ENCODE peak calls at places on chromosomes 7 and 10, in five cellular contexts. M is endothelial cell of umbilical vein, R is psoas muscle, I is mesendoderm, O is left ventricle myocardium inferior. X is an unnamed sample. For H3K4me1 and H3K36me3, the result is how much of the 10 kb centered on the place peaks cover.

GRCh38 chr7:70405241-70405640 is 726.7 kb upstream of the GALNT17 start:
- DNase-seq in O (no peak), M (no peak), R (no peak), I (no peak), X (no peak)

GRCh38 chr7:42758124-42758523 is 153.7 kb downstream of the C7orf25 start:
- DNase-seq in R (no peak), I (no peak), O (no peak), M (no peak), X (no peak)

GRCh38 chr10:44950326-44951225 is 9.0 kb upstream of the RASSF4 start:
- DNase-seq in M (no peak), O (no peak), I (no peak), R (no peak), X (no peak)

GRCh38 chr7:30925913-30926312 is 14.3 kb downstream of the AQP1 start:
- DNase-seq in M (no peak), O (peak), R (no peak), I (no peak), X (peak)

GRCh38 chr10:122855745-122856144 is 10.1 kb upstream of the CUZD1 start:
- DNase-seq in O (no peak), I (peak), R (no peak), M (no peak), X (no peak)

GRCh38 chr7:119974972-119975371 is 298.0 kb upstream of the KCND2 start:
- DNase-seq in R (no peak), O (no peak), I (no peak), M (no peak), X (no peak)

GRCh38 chr7:133331861-133332260 is 79.0 kb downstream of the EXOC4 start:
- DNase-seq in I (no peak), R (no peak), M (no peak), O (no peak), X (no peak)

GRCh38 chr10:74923556-74923955 is 97.2 kb downstream of the KAT6B start:
- DNase-seq in M (peak), R (no peak), O (no peak), I (peak), X (no peak)

GRCh38 chr10:104301907-104302690 is 33.1 kb downstream of the GSTO2 start:
- DNase-seq in I (no peak), M (no peak), O (no peak), R (no peak), X (no peak)

GRCh38 chr7:12635830-12636229 is 51.6 kb upstream of the ARL4A start:
- DNase-seq in R (no peak), O (no peak), M (no peak), I (no peak), X (no peak)

GRCh38 chr7:40777913-40778312 is 643.1 kb downstream of the SUGCT start:
- DNase-seq in M (no peak), R (no peak), O (no peak), I (no peak), X (no peak)

GRCh38 chr7:130958846-130959245 is 224.8 kb upstream of the KLF14 start:
- DNase-seq in M (no peak), I (no peak), R (no peak), O (no peak), X (no peak)

GRCh38 chr7:130956417-130957139 is 222.6 kb upstream of the KLF14 start:
- DNase-seq in O (no peak), R (no peak), M (peak), I (no peak), X (no peak)

GRCh38 chr7:130955560-130955919 is 221.5 kb upstream of the KLF14 start:
- DNase-seq in I (no peak), M (no peak), R (no peak), O (no peak), X (no peak)

GRCh38 chr7:130957722-130958360 is 223.8 kb upstream of the KLF14 start:
- DNase-seq in O (no peak), R (no peak), M (no peak), I (no peak), X (no peak)

DNA sequence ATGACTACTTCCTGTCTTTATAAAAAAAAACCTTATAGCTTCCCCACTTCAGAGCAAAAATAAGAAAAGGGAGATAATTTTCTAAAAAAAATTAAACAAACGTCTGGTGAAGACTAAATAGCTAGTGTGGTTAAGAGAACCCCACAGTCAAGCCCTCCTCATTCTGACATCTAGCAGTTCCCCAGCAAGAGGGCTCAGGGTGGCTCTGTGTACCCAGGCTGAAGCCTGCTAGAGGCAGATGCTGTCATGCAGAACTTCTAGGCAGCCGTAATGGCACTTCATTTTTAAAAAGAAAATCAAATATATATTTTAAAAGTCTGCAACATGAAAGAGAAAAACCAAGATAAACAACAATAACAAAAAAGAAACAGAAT is 223.1 kb upstream of the KLF14 start:
- DNase-seq in R (no peak), M (no peak), O (no peak), I (no peak), X (no peak)
- H3K4me1 ChIP-seq in R (under half), M (under half), O (half or more), I (under half), X (under half)

GRCh38 chr10:119853584-119853983 is 19.1 kb downstream of the MCMBP start:
- DNase-seq in M (no peak), I (no peak), O (no peak), R (no peak), X (no peak)
- H3K36me3 ChIP-seq in M (under half), I (under half), O (half or more), R (under half), X (half or more)

DNA sequence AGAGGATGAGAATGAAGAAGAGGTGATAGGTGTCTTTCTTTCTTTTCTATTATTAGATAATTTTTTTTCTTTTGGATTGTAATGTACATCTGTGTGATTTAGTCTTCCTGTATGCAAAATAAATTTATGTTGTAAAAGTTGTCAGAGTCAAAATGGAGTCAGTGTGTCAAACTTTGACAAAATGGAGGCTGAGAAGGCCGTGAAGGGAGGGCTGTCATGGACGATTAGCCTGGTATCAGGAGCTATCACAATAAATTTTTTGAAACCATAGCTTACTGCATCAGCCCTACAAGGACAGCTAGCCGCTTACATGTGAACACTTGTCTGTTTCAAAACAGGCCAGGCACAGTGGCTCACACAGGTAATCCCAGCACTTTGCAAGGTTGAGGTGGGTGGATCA is 67.6 kb downstream of the EXOC6 start:
- DNase-seq in O (no peak), R (no peak), M (no peak), I (no peak), X (no peak)
- H3K4me1 ChIP-seq in O (under half), R (under half), M (under half), I (under half), X (under half)

GRCh38 chr10:38054361-38054797 is 39.8 kb upstream of the ZNF37A start:
- DNase-seq in R (no peak), O (no peak), I (no peak), M (no peak), X (no peak)
- H3K36me3 ChIP-seq in R (under half), O (half or more), I (under half), M (under half), X (under half)

DNA sequence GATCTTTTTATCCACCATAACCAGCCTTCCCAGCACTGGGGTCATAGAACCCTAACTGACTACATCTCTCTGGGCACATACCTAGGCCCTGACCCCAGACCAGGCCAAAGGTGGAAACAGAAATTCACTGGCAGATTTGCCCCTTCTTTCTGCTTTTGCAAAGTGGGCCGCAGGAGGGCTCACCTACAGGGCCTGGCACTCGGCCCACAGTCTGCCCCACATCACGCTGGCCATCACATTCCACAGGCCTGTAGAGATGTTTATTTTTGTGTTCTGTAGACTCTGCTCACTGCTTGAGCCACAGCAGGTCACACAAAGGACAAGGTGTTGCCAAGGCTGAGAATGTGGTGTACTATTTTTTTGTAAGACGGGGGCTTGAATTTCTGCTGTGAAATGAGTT is 58.7 kb downstream of the SLC16A12 start:
- DNase-seq in R (peak), O (no peak), M (no peak), I (no peak), X (no peak)
- H3K4me1 ChIP-seq in R (under half), O (half or more), M (under half), I (under half), X (under half)